ENCODE peak calls at places on chromosomes 3 and 15, in four cellular contexts. Y is T1000, U is T-helper 2 cell, O is globus pallidus. D is an unnamed sample.

GRCh38 chr15:48358681-48359152 is 27.5 kb downstream of the DUT start:
- DNase-seq in Y (no peak), U (no peak), O (peak), D (no peak)

GRCh38 chr3:12707425-12707824 is 43.5 kb upstream of the RAF1 start:
- DNase-seq in Y (no peak), U (no peak), O (no peak), D (no peak)

GRCh38 chr15:45107941-45108630 is 5.9 kb downstream of the DUOX2 start:
- DNase-seq in Y (no peak), U (no peak), O (no peak), D (no peak)

GRCh38 chr3:37243811-37244748 is 69.7 kb upstream of the LRRFIP2 start:
- DNase-seq in Y (peak), U (no peak), O (peak), D (no peak)

GRCh38 chr3:127015282-127016042 is 32.5 kb downstream of the PLXNA1 start:
- DNase-seq in Y (no peak), U (no peak), O (no peak), D (no peak)

GRCh38 chr3:117788086-117788485 is 1078.5 kb downstream of the TUSC7 start:
- DNase-seq in Y (peak), U (no peak), O (no peak), D (no peak)

GRCh38 chr3:72482589-72483249 is 365.5 kb downstream of the SHQ1 start:
- DNase-seq in Y (peak), U (peak), O (no peak), D (no peak)

GRCh38 chr3:134699721-134700120 is 48.9 kb upstream of the KY start:
- DNase-seq in Y (no peak), U (no peak), O (no peak), D (no peak)

GRCh38 chr3:62479276-62479675 is 105.9 kb upstream of the FEZF2 start:
- DNase-seq in Y (no peak), U (no peak), O (no peak), D (no peak)

GRCh38 chr3:127221062-127222035 is 28.4 kb downstream of the PRR23E start:
- DNase-seq in Y (no peak), U (no peak), O (no peak), D (no peak)

GRCh38 chr15:60414016-60414682 is 16.4 kb upstream of the ANXA2 start:
- DNase-seq in Y (no peak), U (no peak), O (no peak), D (no peak)

GRCh38 chr3:165254812-165255211 is 58.6 kb upstream of the SLITRK3 start:
- DNase-seq in Y (no peak), U (no peak), O (peak), D (no peak)

GRCh38 chr3:10495003-10495402 is 10.4 kb downstream of the ATP2B2 start:
- DNase-seq in Y (no peak), U (no peak), O (no peak), D (no peak)

D was measured in CMK.